ENCODE peak calls at places on chromosomes 11 and 22, in ten cellular contexts. One of them, this sample, is unnamed.

GRCh38 chr22:29359469-29359868 is 28.9 kb downstream of the AP1B1 start:
- DNase-seq in MM.1S: no peak
- DNase-seq in AG09309: no peak
- DNase-seq in right atrium auricular region: peak; percentile 67
- DNase-seq in cardiac muscle cell: peak; percentile 89
- DNase-seq in WERI-Rb-1: peak; percentile 88
- DNase-seq in ovary: peak; percentile 48
- DNase-seq in uterus: peak; percentile 66
- DNase-seq in fibroblast of pulmonary artery: peak; percentile 72
- DNase-seq in colonic mucosa: peak; percentile 59
- DNase-seq in this sample: no peak

GRCh38 chr11:69801513-69802335 is 17.5 kb downstream of the FGF3 start:
- DNase-seq in MM.1S: no peak
- DNase-seq in AG09309: no peak
- DNase-seq in right atrium auricular region: no peak
- DNase-seq in cardiac muscle cell: peak; percentile 54
- DNase-seq in WERI-Rb-1: peak; percentile 71
- DNase-seq in ovary: no peak
- DNase-seq in uterus: no peak
- DNase-seq in fibroblast of pulmonary artery: peak; percentile 14
- DNase-seq in colonic mucosa: peak; percentile 30
- DNase-seq in this sample: no peak

GRCh38 chr11:76176463-76176862 is 29.8 kb downstream of the WNT11 start:
- DNase-seq in MM.1S: no peak
- DNase-seq in AG09309: no peak
- DNase-seq in right atrium auricular region: no peak
- DNase-seq in cardiac muscle cell: no peak
- DNase-seq in WERI-Rb-1: no peak
- DNase-seq in ovary: no peak
- DNase-seq in uterus: no peak
- DNase-seq in fibroblast of pulmonary artery: no peak
- DNase-seq in colonic mucosa: no peak
- DNase-seq in this sample: no peak

GRCh38 chr11:57425565-57426438 is 1.1 kb downstream of the SLC43A3 start:
- DNase-seq in MM.1S: no peak
- DNase-seq in AG09309: no peak
- DNase-seq in right atrium auricular region: peak; percentile 86
- DNase-seq in cardiac muscle cell: no peak
- DNase-seq in WERI-Rb-1: no peak
- DNase-seq in ovary: peak; percentile 63
- DNase-seq in uterus: peak; percentile 45
- DNase-seq in fibroblast of pulmonary artery: peak; percentile 28
- DNase-seq in colonic mucosa: peak; percentile 43
- DNase-seq in this sample: no peak

GRCh38 chr22:49934144-49934890 is 15.9 kb downstream of the CRELD2 start:
- DNase-seq in MM.1S: no peak
- DNase-seq in AG09309: no peak
- DNase-seq in right atrium auricular region: no peak
- DNase-seq in cardiac muscle cell: no peak
- DNase-seq in WERI-Rb-1: peak; percentile 91
- DNase-seq in ovary: peak; percentile 63
- DNase-seq in uterus: peak; percentile 65
- DNase-seq in fibroblast of pulmonary artery: no peak
- DNase-seq in colonic mucosa: peak; percentile 59
- DNase-seq in this sample: no peak

GRCh38 chr11:134647066-134647746 is 235.2 kb upstream of the B3GAT1 start:
- DNase-seq in MM.1S: no peak
- DNase-seq in AG09309: no peak
- DNase-seq in right atrium auricular region: no peak
- DNase-seq in cardiac muscle cell: no peak
- DNase-seq in WERI-Rb-1: no peak
- DNase-seq in ovary: no peak
- DNase-seq in uterus: no peak
- DNase-seq in fibroblast of pulmonary artery: no peak
- DNase-seq in colonic mucosa: no peak
- DNase-seq in this sample: no peak

GRCh38 chr22:23122216-23122957 is 19.4 kb downstream of the RSPH14 start:
- DNase-seq in MM.1S: no peak
- DNase-seq in AG09309: no peak
- DNase-seq in right atrium auricular region: no peak
- DNase-seq in cardiac muscle cell: no peak
- DNase-seq in WERI-Rb-1: no peak
- DNase-seq in ovary: no peak
- DNase-seq in uterus: no peak
- DNase-seq in fibroblast of pulmonary artery: no peak
- DNase-seq in colonic mucosa: no peak
- DNase-seq in this sample: no peak

GRCh38 chr11:78313181-78313788 is 104.3 kb downstream of the GAB2 start:
- DNase-seq in MM.1S: no peak
- DNase-seq in AG09309: peak; percentile 55
- DNase-seq in right atrium auricular region: peak; percentile 65
- DNase-seq in cardiac muscle cell: no peak
- DNase-seq in WERI-Rb-1: no peak
- DNase-seq in ovary: no peak
- DNase-seq in uterus: peak; percentile 32
- DNase-seq in fibroblast of pulmonary artery: peak; percentile 83
- DNase-seq in colonic mucosa: peak; percentile 65
- DNase-seq in this sample: peak; percentile 90

GRCh38 chr11:22666700-22667439 is 459 bp downstream of the GAS2 start:
- DNase-seq in MM.1S: peak; percentile 48
- DNase-seq in AG09309: no peak
- DNase-seq in right atrium auricular region: no peak
- DNase-seq in cardiac muscle cell: peak; percentile 76
- DNase-seq in WERI-Rb-1: peak; percentile 60
- DNase-seq in ovary: peak; percentile 16
- DNase-seq in uterus: no peak
- DNase-seq in fibroblast of pulmonary artery: peak; percentile 24
- DNase-seq in colonic mucosa: peak; percentile 21
- DNase-seq in this sample: no peak
- H3K4me3 ChIP-seq in MM.1S: peak overlapping the region; percentile 65
- H3K4me3 ChIP-seq in AG09309: no peak overlapping the region
- H3K4me3 ChIP-seq in right atrium auricular region: peak overlapping the region; percentile 57
- H3K4me3 ChIP-seq in cardiac muscle cell: peak overlapping the region; percentile 38
- H3K4me3 ChIP-seq in WERI-Rb-1: peak overlapping the region; percentile 89
- H3K4me3 ChIP-seq in ovary: peak overlapping the region; percentile 9
- H3K4me3 ChIP-seq in uterus: no peak overlapping the region
- H3K4me3 ChIP-seq in fibroblast of pulmonary artery: peak overlapping the region; percentile 49
- H3K4me3 ChIP-seq in colonic mucosa: peak overlapping the region; percentile 36
- H3K4me3 ChIP-seq in this sample: peak overlapping the region; percentile 51

GRCh38 chr11:64817476-64817875 is 7.1 kb upstream of the MEN1 start:
- DNase-seq in MM.1S: no peak
- DNase-seq in AG09309: no peak
- DNase-seq in right atrium auricular region: no peak
- DNase-seq in cardiac muscle cell: no peak
- DNase-seq in WERI-Rb-1: no peak
- DNase-seq in ovary: no peak
- DNase-seq in uterus: no peak
- DNase-seq in fibroblast of pulmonary artery: no peak
- DNase-seq in colonic mucosa: no peak
- DNase-seq in this sample: no peak

GRCh38 chr11:64813826-64814225 is 3.5 kb upstream of the MEN1 start:
- DNase-seq in MM.1S: no peak
- DNase-seq in AG09309: no peak
- DNase-seq in right atrium auricular region: no peak
- DNase-seq in cardiac muscle cell: no peak
- DNase-seq in WERI-Rb-1: no peak
- DNase-seq in ovary: no peak
- DNase-seq in uterus: no peak
- DNase-seq in fibroblast of pulmonary artery: no peak
- DNase-seq in colonic mucosa: no peak
- DNase-seq in this sample: no peak

GRCh38 chr11:64810891-64811272 is 531 bp upstream of the MEN1 start:
- DNase-seq in MM.1S: peak; percentile 60
- DNase-seq in AG09309: no peak
- DNase-seq in right atrium auricular region: no peak
- DNase-seq in cardiac muscle cell: no peak
- DNase-seq in WERI-Rb-1: no peak
- DNase-seq in ovary: no peak
- DNase-seq in uterus: no peak
- DNase-seq in fibroblast of pulmonary artery: no peak
- DNase-seq in colonic mucosa: peak; percentile 42
- DNase-seq in this sample: no peak

GRCh38 chr11:64810271-64810890 is at the start of gene MEN1:
- DNase-seq in MM.1S: peak; percentile 90
- DNase-seq in AG09309: peak; percentile 67
- DNase-seq in right atrium auricular region: peak; percentile 97
- DNase-seq in cardiac muscle cell: peak; percentile 99
- DNase-seq in WERI-Rb-1: peak; percentile 98
- DNase-seq in ovary: peak; percentile 94
- DNase-seq in uterus: peak; percentile 96
- DNase-seq in fibroblast of pulmonary artery: peak; percentile 96
- DNase-seq in colonic mucosa: peak; percentile 97
- DNase-seq in this sample: peak; percentile 52

DNA sequence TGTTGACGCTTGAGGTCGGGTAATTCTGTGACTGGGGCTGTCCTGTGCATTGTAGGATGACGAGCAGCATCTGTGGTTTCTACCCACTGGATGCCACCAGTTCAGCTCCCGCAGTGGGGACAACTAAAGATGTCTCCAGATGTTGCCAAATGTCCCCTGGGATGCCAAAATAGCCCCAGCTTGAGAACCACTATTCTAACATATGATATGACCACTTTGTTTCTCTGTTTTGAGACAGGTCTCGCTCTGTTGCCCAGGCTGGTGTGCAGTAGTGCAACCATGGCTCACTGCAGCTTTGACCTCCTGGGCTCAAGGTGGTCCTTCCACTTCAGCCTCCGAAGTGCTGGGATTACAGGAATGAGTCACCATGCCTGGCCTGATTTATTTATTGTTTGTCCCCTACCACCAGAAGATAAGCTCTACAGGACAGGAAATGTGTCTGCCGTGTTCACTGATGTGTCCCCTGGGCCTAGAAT is 4.4 kb upstream of the MEN1 start:
- DNase-seq in MM.1S: no peak
- DNase-seq in AG09309: no peak
- DNase-seq in right atrium auricular region: no peak
- DNase-seq in cardiac muscle cell: no peak
- DNase-seq in WERI-Rb-1: no peak
- DNase-seq in ovary: no peak
- DNase-seq in uterus: no peak
- DNase-seq in fibroblast of pulmonary artery: no peak
- DNase-seq in colonic mucosa: no peak
- DNase-seq in this sample: no peak
- H3K4me3 ChIP-seq in MM.1S: no peak overlapping the region
- H3K4me3 ChIP-seq in AG09309: no peak overlapping the region
- H3K4me3 ChIP-seq in right atrium auricular region: no peak overlapping the region
- H3K4me3 ChIP-seq in cardiac muscle cell: no peak overlapping the region
- H3K4me3 ChIP-seq in WERI-Rb-1: no peak overlapping the region
- H3K4me3 ChIP-seq in ovary: no peak overlapping the region
- H3K4me3 ChIP-seq in uterus: no peak overlapping the region
- H3K4me3 ChIP-seq in fibroblast of pulmonary artery: no peak overlapping the region
- H3K4me3 ChIP-seq in colonic mucosa: no peak overlapping the region
- H3K4me3 ChIP-seq in this sample: no peak overlapping the region

GRCh38 chr22:39244073-39244495 is 698 bp downstream of the PDGFB start:
- DNase-seq in MM.1S: peak; percentile 29
- DNase-seq in AG09309: no peak
- DNase-seq in right atrium auricular region: no peak
- DNase-seq in cardiac muscle cell: no peak
- DNase-seq in WERI-Rb-1: no peak
- DNase-seq in ovary: no peak
- DNase-seq in uterus: no peak
- DNase-seq in fibroblast of pulmonary artery: no peak
- DNase-seq in colonic mucosa: no peak
- DNase-seq in this sample: no peak

GRCh38 chr22:39243443-39244072 is 1.2 kb downstream of the PDGFB start:
- DNase-seq in MM.1S: peak; percentile 31
- DNase-seq in AG09309: no peak
- DNase-seq in right atrium auricular region: no peak
- DNase-seq in cardiac muscle cell: no peak
- DNase-seq in WERI-Rb-1: no peak
- DNase-seq in ovary: no peak
- DNase-seq in uterus: no peak
- DNase-seq in fibroblast of pulmonary artery: no peak
- DNase-seq in colonic mucosa: no peak
- DNase-seq in this sample: no peak

GRCh38 chr22:39246217-39246616 is 1.4 kb upstream of the PDGFB start:
- DNase-seq in MM.1S: no peak
- DNase-seq in AG09309: no peak
- DNase-seq in right atrium auricular region: no peak
- DNase-seq in cardiac muscle cell: no peak
- DNase-seq in WERI-Rb-1: no peak
- DNase-seq in ovary: no peak
- DNase-seq in uterus: no peak
- DNase-seq in fibroblast of pulmonary artery: no peak
- DNase-seq in colonic mucosa: no peak
- DNase-seq in this sample: no peak

GRCh38 chr22:39245130-39246039 is 603 bp upstream of the PDGFB start:
- DNase-seq in MM.1S: no peak
- DNase-seq in AG09309: no peak
- DNase-seq in right atrium auricular region: no peak
- DNase-seq in cardiac muscle cell: no peak
- DNase-seq in WERI-Rb-1: no peak
- DNase-seq in ovary: no peak
- DNase-seq in uterus: no peak
- DNase-seq in fibroblast of pulmonary artery: no peak
- DNase-seq in colonic mucosa: no peak
- DNase-seq in this sample: no peak

DNA sequence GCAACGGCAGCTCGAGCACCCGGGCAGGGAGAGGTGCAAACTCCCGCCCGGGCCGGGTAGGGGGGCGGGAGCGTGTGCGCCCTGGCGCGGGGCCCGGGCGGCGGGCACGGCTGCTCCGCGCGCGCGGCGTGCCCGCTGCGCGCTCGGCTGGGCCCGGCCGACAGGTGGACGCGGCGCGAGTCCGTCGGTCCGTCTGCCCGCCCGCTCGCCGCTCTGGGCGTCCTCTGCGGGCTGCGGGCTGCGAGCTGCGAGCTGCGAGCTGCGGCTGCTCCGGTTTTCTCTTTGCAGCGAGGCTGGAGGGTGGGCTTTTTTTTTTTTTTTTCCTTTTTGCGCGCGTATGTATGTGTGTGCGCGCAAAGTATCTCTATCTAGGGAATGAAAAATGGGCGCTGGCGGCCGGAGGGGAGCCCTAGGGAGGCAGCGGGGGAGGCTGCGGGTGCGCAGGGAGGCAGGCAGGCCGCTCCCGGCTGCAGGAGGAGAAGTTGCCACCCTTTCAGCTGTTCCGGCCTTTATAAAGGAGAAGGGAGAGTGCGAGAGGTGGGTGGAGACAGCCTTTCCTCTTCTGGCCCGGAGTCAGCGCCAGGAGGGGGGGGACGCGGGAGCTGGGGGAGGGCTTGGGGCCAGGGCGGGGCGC is at the start of gene PDGFB:
- DNase-seq in MM.1S: peak; percentile 38
- DNase-seq in AG09309: no peak
- DNase-seq in right atrium auricular region: no peak
- DNase-seq in cardiac muscle cell: peak; percentile 60
- DNase-seq in WERI-Rb-1: no peak
- DNase-seq in ovary: no peak
- DNase-seq in uterus: no peak
- DNase-seq in fibroblast of pulmonary artery: peak; percentile 48
- DNase-seq in colonic mucosa: peak; percentile 42
- DNase-seq in this sample: no peak
- H3K4me3 ChIP-seq in MM.1S: peak within 1 kb of the TSS; percentile 84
- H3K4me3 ChIP-seq in AG09309: no peak within 1 kb of the TSS
- H3K4me3 ChIP-seq in right atrium auricular region: peak within 1 kb of the TSS; percentile 61
- H3K4me3 ChIP-seq in cardiac muscle cell: peak within 1 kb of the TSS; percentile 63
- H3K4me3 ChIP-seq in WERI-Rb-1: peak within 1 kb of the TSS; percentile 52
- H3K4me3 ChIP-seq in ovary: peak within 1 kb of the TSS; percentile 45
- H3K4me3 ChIP-seq in uterus: peak within 1 kb of the TSS; percentile 31
- H3K4me3 ChIP-seq in fibroblast of pulmonary artery: peak within 1 kb of the TSS; percentile 56
- H3K4me3 ChIP-seq in colonic mucosa: peak within 1 kb of the TSS; percentile 32
- H3K4me3 ChIP-seq in this sample: peak within 1 kb of the TSS; percentile 80

GRCh38 chr22:46128606-46129005 is 21.7 kb upstream of the PPARA start:
- DNase-seq in MM.1S: no peak
- DNase-seq in AG09309: no peak
- DNase-seq in right atrium auricular region: no peak
- DNase-seq in cardiac muscle cell: no peak
- DNase-seq in WERI-Rb-1: no peak
- DNase-seq in ovary: no peak
- DNase-seq in uterus: no peak
- DNase-seq in fibroblast of pulmonary artery: no peak
- DNase-seq in colonic mucosa: no peak
- DNase-seq in this sample: no peak

GRCh38 chr22:46127556-46127955 is 22.8 kb upstream of the PPARA start:
- DNase-seq in MM.1S: no peak
- DNase-seq in AG09309: no peak
- DNase-seq in right atrium auricular region: no peak
- DNase-seq in cardiac muscle cell: no peak
- DNase-seq in WERI-Rb-1: no peak
- DNase-seq in ovary: no peak
- DNase-seq in uterus: no peak
- DNase-seq in fibroblast of pulmonary artery: no peak
- DNase-seq in colonic mucosa: no peak
- DNase-seq in this sample: no peak

GRCh38 chr22:46131151-46131587 is 19.2 kb upstream of the PPARA start:
- DNase-seq in MM.1S: no peak
- DNase-seq in AG09309: no peak
- DNase-seq in right atrium auricular region: no peak
- DNase-seq in cardiac muscle cell: no peak
- DNase-seq in WERI-Rb-1: no peak
- DNase-seq in ovary: no peak
- DNase-seq in uterus: no peak
- DNase-seq in fibroblast of pulmonary artery: no peak
- DNase-seq in colonic mucosa: no peak
- DNase-seq in this sample: no peak

GRCh38 chr22:46126853-46127385 is 23.4 kb upstream of the PPARA start:
- DNase-seq in MM.1S: no peak
- DNase-seq in AG09309: no peak
- DNase-seq in right atrium auricular region: no peak
- DNase-seq in cardiac muscle cell: no peak
- DNase-seq in WERI-Rb-1: no peak
- DNase-seq in ovary: no peak
- DNase-seq in uterus: no peak
- DNase-seq in fibroblast of pulmonary artery: no peak
- DNase-seq in colonic mucosa: no peak
- DNase-seq in this sample: no peak

DNA sequence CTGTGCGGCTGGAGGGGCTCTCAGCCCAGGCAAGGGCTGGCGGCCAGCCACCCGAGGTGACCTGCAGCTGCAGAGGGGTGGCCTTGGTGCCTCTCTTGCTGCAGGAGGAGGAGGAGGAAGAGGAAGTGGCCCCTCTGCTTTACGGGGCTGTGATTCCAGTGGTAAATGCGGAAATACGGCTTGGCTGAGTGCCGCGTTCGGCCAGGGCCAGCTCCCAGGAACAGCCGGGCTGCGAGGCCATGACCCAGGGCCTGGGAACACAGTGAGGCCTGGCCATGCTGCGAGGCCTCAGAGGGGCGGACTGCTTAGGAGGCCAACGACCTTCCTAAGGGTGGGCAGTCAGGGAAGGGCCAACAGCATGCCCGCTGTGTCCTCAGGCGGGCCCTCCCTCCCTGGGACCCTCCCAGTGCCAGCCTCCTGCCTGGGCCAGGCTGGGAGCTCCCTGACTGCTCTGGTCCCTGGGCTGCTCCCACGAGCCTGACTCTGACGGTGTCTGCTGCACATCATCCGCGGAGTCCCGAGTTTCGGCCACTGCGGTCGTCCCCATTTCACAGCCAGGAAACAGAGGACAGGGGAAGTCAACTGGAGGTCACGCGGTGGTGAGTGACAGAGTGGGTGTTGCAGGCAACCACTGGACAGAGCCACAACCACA is 20.8 kb upstream of the PPARA start:
- DNase-seq in MM.1S: no peak
- DNase-seq in AG09309: no peak
- DNase-seq in right atrium auricular region: no peak
- DNase-seq in cardiac muscle cell: no peak
- DNase-seq in WERI-Rb-1: no peak
- DNase-seq in ovary: peak; percentile 89
- DNase-seq in uterus: no peak
- DNase-seq in fibroblast of pulmonary artery: no peak
- DNase-seq in colonic mucosa: no peak
- DNase-seq in this sample: no peak
- H3K4me3 ChIP-seq in MM.1S: no peak overlapping the region
- H3K4me3 ChIP-seq in AG09309: no peak overlapping the region
- H3K4me3 ChIP-seq in right atrium auricular region: no peak overlapping the region
- H3K4me3 ChIP-seq in cardiac muscle cell: no peak overlapping the region
- H3K4me3 ChIP-seq in WERI-Rb-1: no peak overlapping the region
- H3K4me3 ChIP-seq in ovary: no peak overlapping the region
- H3K4me3 ChIP-seq in uterus: no peak overlapping the region
- H3K4me3 ChIP-seq in fibroblast of pulmonary artery: no peak overlapping the region
- H3K4me3 ChIP-seq in colonic mucosa: no peak overlapping the region
- H3K4me3 ChIP-seq in this sample: no peak overlapping the region